ENCODE peak calls at places on chromosomes 16 and 17, in five cellular contexts. One of them, this sample, is unnamed.

GRCh38 chr16:89304941-89305705 is 87.6 kb downstream of the ZNF778 start:
- DNase-seq in pancreas: peak; percentile 70
- DNase-seq in suprapubic skin: no peak
- DNase-seq in heart left ventricle: no peak
- DNase-seq in tibial nerve: no peak
- DNase-seq in this sample: no peak

GRCh38 chr17:7356072-7356549 is 1.2 kb downstream of the TMEM95 start:
- DNase-seq in pancreas: peak; percentile 93
- DNase-seq in suprapubic skin: peak; percentile 90
- DNase-seq in heart left ventricle: peak; percentile 79
- DNase-seq in tibial nerve: peak; percentile 58
- DNase-seq in this sample: peak; percentile 80

GRCh38 chr16:79923431-79923830 is 322.9 kb upstream of the MAF start:
- DNase-seq in pancreas: no peak
- DNase-seq in suprapubic skin: no peak
- DNase-seq in heart left ventricle: no peak
- DNase-seq in tibial nerve: no peak
- DNase-seq in this sample: no peak

GRCh38 chr17:28133562-28133970 is 91.1 kb downstream of the NLK start:
- DNase-seq in pancreas: no peak
- DNase-seq in suprapubic skin: no peak
- DNase-seq in heart left ventricle: no peak
- DNase-seq in tibial nerve: no peak
- DNase-seq in this sample: peak; percentile 61

GRCh38 chr17:73089322-73089721 is 3.2 kb downstream of the SLC39A11 start:
- DNase-seq in pancreas: no peak
- DNase-seq in suprapubic skin: no peak
- DNase-seq in heart left ventricle: no peak
- DNase-seq in tibial nerve: no peak
- DNase-seq in this sample: no peak

GRCh38 chr17:77608431-77608830 is 350.1 kb upstream of the TNRC6C start:
- DNase-seq in pancreas: no peak
- DNase-seq in suprapubic skin: no peak
- DNase-seq in heart left ventricle: no peak
- DNase-seq in tibial nerve: no peak
- DNase-seq in this sample: no peak

GRCh38 chr17:7370853-7371252 is 10.0 kb upstream of the TNK1 start:
- DNase-seq in pancreas: no peak
- DNase-seq in suprapubic skin: no peak
- DNase-seq in heart left ventricle: no peak
- DNase-seq in tibial nerve: no peak
- DNase-seq in this sample: no peak

GRCh38 chr17:44005865-44006580 is 1.6 kb downstream of the NAGS start:
- DNase-seq in pancreas: peak; percentile 84
- DNase-seq in suprapubic skin: no peak
- DNase-seq in heart left ventricle: no peak
- DNase-seq in tibial nerve: no peak
- DNase-seq in this sample: no peak

GRCh38 chr17:55005520-55005919 is 37.0 kb downstream of the STXBP4 start:
- DNase-seq in pancreas: no peak
- DNase-seq in suprapubic skin: no peak
- DNase-seq in heart left ventricle: no peak
- DNase-seq in tibial nerve: no peak
- DNase-seq in this sample: peak; percentile 51

GRCh38 chr16:87895641-87896141 is 26.4 kb upstream of the SLC7A5 start:
- DNase-seq in pancreas: no peak
- DNase-seq in suprapubic skin: no peak
- DNase-seq in heart left ventricle: no peak
- DNase-seq in tibial nerve: no peak
- DNase-seq in this sample: no peak

GRCh38 chr16:57966986-57967385 is 3.9 kb downstream of the CNGB1 start:
- DNase-seq in pancreas: no peak
- DNase-seq in suprapubic skin: no peak
- DNase-seq in heart left ventricle: no peak
- DNase-seq in tibial nerve: no peak
- DNase-seq in this sample: no peak

GRCh38 chr17:56489980-56490379 is 103.5 kb upstream of the NOG start:
- DNase-seq in pancreas: no peak
- DNase-seq in suprapubic skin: no peak
- DNase-seq in heart left ventricle: no peak
- DNase-seq in tibial nerve: no peak
- DNase-seq in this sample: no peak

GRCh38 chr17:28760987-28761562 is 17.3 kb downstream of the TRAF4 start:
- DNase-seq in pancreas: peak; percentile 73
- DNase-seq in suprapubic skin: peak; percentile 82
- DNase-seq in heart left ventricle: peak; percentile 67
- DNase-seq in tibial nerve: no peak
- DNase-seq in this sample: peak; percentile 99

GRCh38 chr16:1428511-1428910 is 2.4 kb upstream of the PERCC1 start:
- DNase-seq in pancreas: peak; percentile 77
- DNase-seq in suprapubic skin: no peak
- DNase-seq in heart left ventricle: peak; percentile 44
- DNase-seq in tibial nerve: no peak
- DNase-seq in this sample: no peak
- TF ChIP-seq CTCF in pancreas: no peak
- TF ChIP-seq CTCF in suprapubic skin: peak; percentile 3
- TF ChIP-seq CTCF in heart left ventricle: peak; percentile 24
- TF ChIP-seq CTCF in tibial nerve: peak; percentile 32
- TF ChIP-seq CTCF in this sample: peak; percentile 59

GRCh38 chr17:42192189-42193126 is 1.8 kb downstream of the GHDC start:
- DNase-seq in pancreas: peak; percentile 71
- DNase-seq in suprapubic skin: no peak
- DNase-seq in heart left ventricle: no peak
- DNase-seq in tibial nerve: no peak
- DNase-seq in this sample: no peak
- H3K27ac ChIP-seq in pancreas: no peak overlapping the region
- H3K27ac ChIP-seq in suprapubic skin: no peak overlapping the region
- H3K27ac ChIP-seq in heart left ventricle: no peak overlapping the region
- H3K27ac ChIP-seq in tibial nerve: no peak overlapping the region
- H3K27ac ChIP-seq in this sample: no peak overlapping the region

GRCh38 chr17:76072149-76072858 is at the start of gene SRP68:
- DNase-seq in pancreas: peak; percentile 98
- DNase-seq in suprapubic skin: peak; percentile 96
- DNase-seq in heart left ventricle: peak; percentile 94
- DNase-seq in tibial nerve: peak; percentile 80
- DNase-seq in this sample: peak; percentile 93
- H3K4me1 ChIP-seq in pancreas: peaks cover 16% of the 10 kb centered on the region
- H3K4me1 ChIP-seq in suprapubic skin: peaks cover 62% of the 10 kb centered on the region
- H3K4me1 ChIP-seq in heart left ventricle: peaks cover 56% of the 10 kb centered on the region
- H3K4me1 ChIP-seq in tibial nerve: peaks cover 74% of the 10 kb centered on the region
- H3K4me1 ChIP-seq in this sample: peaks cover 18% of the 10 kb centered on the region

DNA sequence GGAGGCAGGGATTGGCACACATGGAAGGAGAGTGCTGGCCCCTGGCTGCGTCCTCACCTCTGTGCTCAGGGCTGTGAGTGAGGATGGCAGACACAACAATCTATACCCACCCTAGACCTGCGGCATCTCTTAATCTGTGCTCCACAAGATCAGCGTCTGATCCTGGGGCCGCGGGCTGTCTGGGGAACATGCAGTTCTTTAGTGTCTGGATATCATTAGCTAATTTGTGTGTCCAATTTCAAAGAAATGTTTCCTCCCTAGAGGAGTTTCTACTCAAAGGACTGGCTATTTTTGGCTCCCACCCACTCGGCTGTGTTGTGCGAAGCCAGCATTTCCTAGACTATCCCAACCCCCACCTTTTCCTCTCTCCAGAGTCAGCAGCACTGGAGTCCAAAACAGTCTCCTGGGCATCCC is 93.8 kb downstream of the GRIN2A start:
- DNase-seq in pancreas: no peak
- DNase-seq in suprapubic skin: no peak
- DNase-seq in heart left ventricle: peak; percentile 23
- DNase-seq in tibial nerve: no peak
- DNase-seq in this sample: no peak
- TF ChIP-seq CTCF in pancreas: no peak
- TF ChIP-seq CTCF in suprapubic skin: no peak
- TF ChIP-seq CTCF in heart left ventricle: no peak
- TF ChIP-seq CTCF in tibial nerve: no peak
- TF ChIP-seq CTCF in this sample: no peak

DNA sequence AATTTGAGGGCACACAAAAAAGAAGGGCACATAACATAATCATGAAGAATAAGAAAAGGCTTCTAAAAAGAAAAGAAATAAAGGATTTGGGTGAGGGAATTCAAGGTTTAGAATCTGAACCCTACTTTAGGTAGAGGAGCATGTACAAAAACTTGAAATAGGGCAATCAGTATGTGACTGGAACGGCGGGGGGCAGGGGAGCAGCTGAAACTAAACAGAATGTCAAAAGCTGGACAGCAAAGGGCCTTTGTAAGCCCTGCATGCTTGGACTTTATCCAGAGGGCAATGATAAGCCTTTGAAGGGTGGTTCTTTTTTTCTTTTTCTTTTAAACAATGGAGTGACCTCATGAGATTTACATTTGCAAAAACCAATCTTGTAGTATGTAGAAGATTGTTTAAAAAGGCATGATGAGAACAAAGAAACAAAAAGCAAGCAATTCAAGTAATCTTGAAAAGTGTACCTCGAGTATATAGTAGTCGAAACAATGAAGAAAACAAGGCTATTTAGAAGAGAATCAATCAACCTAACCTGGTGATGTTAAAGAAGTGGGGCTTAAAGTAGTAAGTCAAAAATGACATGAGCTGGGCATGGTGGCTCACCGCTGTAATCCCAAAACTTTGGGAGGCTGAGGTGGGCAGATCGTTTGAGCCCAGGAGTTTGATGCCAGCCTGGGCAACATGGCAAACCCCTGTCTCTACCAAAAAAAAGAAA is 46.7 kb upstream of the ANKFY1 start:
- DNase-seq in pancreas: no peak
- DNase-seq in suprapubic skin: no peak
- DNase-seq in heart left ventricle: peak; percentile 40
- DNase-seq in tibial nerve: no peak
- DNase-seq in this sample: peak; percentile 38
- H3K27ac ChIP-seq in pancreas: no peak overlapping the region
- H3K27ac ChIP-seq in suprapubic skin: no peak overlapping the region
- H3K27ac ChIP-seq in heart left ventricle: peak overlapping the region; percentile 8
- H3K27ac ChIP-seq in tibial nerve: no peak overlapping the region
- H3K27ac ChIP-seq in this sample: peak overlapping the region; percentile 59

DNA sequence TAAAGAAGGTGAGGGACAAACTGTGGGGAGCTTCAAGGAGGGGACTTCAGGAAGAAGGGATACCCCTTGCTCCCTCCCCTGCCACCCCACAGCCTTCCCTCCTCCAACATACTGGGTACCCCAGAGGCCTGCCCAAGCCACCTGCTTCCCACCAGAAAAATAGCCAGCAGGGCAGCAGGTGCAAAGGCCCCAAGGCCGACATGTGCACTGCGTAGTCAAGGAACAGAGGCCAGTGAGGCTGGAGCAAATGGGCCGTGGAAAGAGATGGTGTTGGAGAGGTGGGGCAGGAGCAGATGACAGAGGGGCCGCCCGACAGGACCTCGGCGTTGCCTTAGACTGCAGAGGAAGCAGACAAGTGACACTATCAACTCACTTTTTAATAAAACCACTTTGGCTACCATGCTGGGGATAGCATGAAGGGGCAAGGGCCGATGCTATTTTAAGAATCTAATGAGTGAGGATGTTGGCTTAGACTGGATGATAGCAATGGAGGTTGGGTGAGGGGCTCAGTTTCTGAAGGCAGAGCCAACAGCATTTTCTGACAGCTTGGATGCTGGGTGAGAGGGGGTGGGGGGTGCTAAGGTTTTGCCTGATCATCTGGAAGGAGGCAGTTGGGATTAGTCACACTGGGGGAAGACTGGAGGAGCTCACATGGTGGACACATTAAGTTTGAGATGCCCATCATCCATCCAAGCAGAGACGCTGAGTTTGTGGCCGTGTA is 72.8 kb upstream of the TOB1 start:
- DNase-seq in pancreas: peak; percentile 42
- DNase-seq in suprapubic skin: no peak
- DNase-seq in heart left ventricle: no peak
- DNase-seq in tibial nerve: no peak
- DNase-seq in this sample: no peak
- H3K4me1 ChIP-seq in pancreas: peaks cover 53% of the 10 kb centered on the region
- H3K4me1 ChIP-seq in suprapubic skin: peaks cover 5% of the 10 kb centered on the region
- H3K4me1 ChIP-seq in heart left ventricle: peaks cover 17% of the 10 kb centered on the region
- H3K4me1 ChIP-seq in tibial nerve: peaks cover 27% of the 10 kb centered on the region
- H3K4me1 ChIP-seq in this sample: peaks cover 1% of the 10 kb centered on the region

GRCh38 chr17:79809530-79810137 is 12.8 kb upstream of the CBX8 start:
- DNase-seq in pancreas: peak; percentile 81
- DNase-seq in suprapubic skin: no peak
- DNase-seq in heart left ventricle: no peak
- DNase-seq in tibial nerve: no peak
- DNase-seq in this sample: no peak
- TF ChIP-seq CTCF in pancreas: no peak
- TF ChIP-seq CTCF in suprapubic skin: no peak
- TF ChIP-seq CTCF in heart left ventricle: no peak
- TF ChIP-seq CTCF in tibial nerve: no peak
- TF ChIP-seq CTCF in this sample: no peak

GRCh38 chr16:12358898-12359297 is 382.4 kb downstream of the SNX29 start:
- DNase-seq in pancreas: no peak
- DNase-seq in suprapubic skin: no peak
- DNase-seq in heart left ventricle: no peak
- DNase-seq in tibial nerve: no peak
- DNase-seq in this sample: no peak
- H3K27ac ChIP-seq in pancreas: no peak overlapping the region
- H3K27ac ChIP-seq in suprapubic skin: no peak overlapping the region
- H3K27ac ChIP-seq in heart left ventricle: no peak overlapping the region
- H3K27ac ChIP-seq in tibial nerve: no peak overlapping the region
- H3K27ac ChIP-seq in this sample: no peak overlapping the region